ENCODE peak calls at places on chromosome 3, in seven cellular contexts. Q is colonic mucosa, T is GM06990, L is psoas muscle, R is hepatocyte, I is fibroblast of lung, S is AG10803. X is an unnamed sample.

GRCh38 chr3:193620650-193621049 is 27.6 kb downstream of the OPA1 start:
- DNase-seq in I (peak; percentile 67), S (peak; percentile 34), Q (no peak), T (peak; percentile 22), L (no peak), R (no peak), X (peak; percentile 55)

GRCh38 chr3:129745253-129745652 is 138.8 kb upstream of the PLXND1 start:
- DNase-seq in L (no peak), S (peak; percentile 78), Q (peak; percentile 21), R (peak; percentile 40), I (peak; percentile 81), T (no peak), X (peak; percentile 16)

GRCh38 chr3:147702499-147702898 is 293.3 kb downstream of the ZIC1 start:
- DNase-seq in T (no peak), S (no peak), I (peak; percentile 34), Q (no peak), L (no peak), R (no peak), X (peak; percentile 5)

GRCh38 chr3:157436583-157437300 is at the start of gene PTX3:
- DNase-seq in R (peak; percentile 56), L (no peak), S (peak; percentile 90), T (no peak), I (peak; percentile 99), Q (peak; percentile 30), X (peak; percentile 95)

GRCh38 chr3:33062814-33063346 is 34.1 kb downstream of the GLB1 start:
- DNase-seq in I (no peak), R (no peak), S (no peak), L (no peak), Q (no peak), T (no peak), X (no peak)

GRCh38 chr3:174146008-174146407 is 713.1 kb upstream of the NAALADL2 start:
- DNase-seq in L (no peak), R (no peak), S (no peak), I (no peak), Q (no peak), T (no peak), X (no peak)

GRCh38 chr3:14280326-14280725 is 101.7 kb downstream of the LSM3 start:
- DNase-seq in I (no peak), Q (no peak), L (no peak), R (no peak), T (no peak), S (no peak), X (no peak)

GRCh38 chr3:58994746-58995330 is 55.0 kb downstream of the CFAP20DC start:
- DNase-seq in I (peak; percentile 83), T (no peak), Q (peak; percentile 67), L (no peak), S (peak; percentile 67), R (peak; percentile 81), X (peak; percentile 85)

GRCh38 chr3:127011270-127011992 is 28.5 kb downstream of the PLXNA1 start:
- DNase-seq in Q (no peak), I (peak; percentile 84), S (peak; percentile 90), L (peak; percentile 78), T (no peak), R (no peak), X (peak; percentile 85)

GRCh38 chr3:160612386-160613115 is 47.2 kb upstream of the KPNA4 start:
- DNase-seq in Q (no peak), L (no peak), R (no peak), T (no peak), I (no peak), S (no peak), X (no peak)

GRCh38 chr3:28700728-28701127 is 352.1 kb upstream of the AZI2 start:
- DNase-seq in S (no peak), L (no peak), T (no peak), I (no peak), Q (no peak), R (no peak), X (no peak)

GRCh38 chr3:158159714-158160113 is 49.8 kb downstream of the RSRC1 start:
- DNase-seq in T (no peak), S (no peak), I (no peak), L (no peak), R (no peak), Q (no peak), X (no peak)

GRCh38 chr3:196216081-196216564 is at the start of gene SLC51A:
- DNase-seq in L (no peak), R (no peak), S (no peak), I (no peak), T (no peak), Q (peak; percentile 71), X (no peak)

GRCh38 chr3:138624518-138624917 is 15.9 kb downstream of the FAIM start:
- DNase-seq in S (no peak), T (no peak), L (no peak), I (no peak), Q (no peak), R (no peak), X (no peak)

GRCh38 chr3:188197388-188197847 is 43.5 kb downstream of the LPP start:
- DNase-seq in I (no peak), Q (no peak), S (no peak), R (no peak), T (peak; percentile 13), L (no peak), X (no peak)

GRCh38 chr3:160793853-160794252 is 37.8 kb downstream of the PPM1L start:
- DNase-seq in S (no peak), R (no peak), Q (no peak), T (no peak), I (no peak), L (no peak), X (no peak)

GRCh38 chr3:134854285-134854684 is 59.2 kb downstream of the EPHB1 start:
- DNase-seq in R (peak; percentile 20), Q (no peak), I (no peak), T (no peak), L (peak; percentile 75), S (no peak), X (no peak)

GRCh38 chr3:119257654-119258410 is 17.2 kb upstream of the B4GALT4 start:
- DNase-seq in I (peak; percentile 78), T (no peak), L (no peak), Q (peak; percentile 59), S (peak; percentile 37), R (no peak), X (peak; percentile 53)

GRCh38 chr3:3765661-3766060 is 33.6 kb upstream of the LRRN1 start:
- DNase-seq in Q (no peak), R (no peak), L (no peak), S (no peak), I (no peak), T (no peak), X (no peak)

GRCh38 chr3:72177075-72178050 is 392.4 kb upstream of the PROK2 start:
- DNase-seq in Q (peak; percentile 28), L (peak; percentile 61), T (peak; percentile 84), S (peak; percentile 74), I (peak; percentile 74), R (peak; percentile 43), X (peak; percentile 76)

GRCh38 chr3:57808961-57809608 is 53.0 kb downstream of the SLMAP start:
- DNase-seq in S (no peak), R (no peak), I (no peak), T (no peak), Q (no peak), L (no peak), X (no peak)

GRCh38 chr3:54874816-54875556 is 52.9 kb downstream of the LRTM1 start:
- DNase-seq in T (no peak), L (no peak), I (no peak), Q (no peak), R (no peak), S (peak; percentile 41), X (no peak)

DNA sequence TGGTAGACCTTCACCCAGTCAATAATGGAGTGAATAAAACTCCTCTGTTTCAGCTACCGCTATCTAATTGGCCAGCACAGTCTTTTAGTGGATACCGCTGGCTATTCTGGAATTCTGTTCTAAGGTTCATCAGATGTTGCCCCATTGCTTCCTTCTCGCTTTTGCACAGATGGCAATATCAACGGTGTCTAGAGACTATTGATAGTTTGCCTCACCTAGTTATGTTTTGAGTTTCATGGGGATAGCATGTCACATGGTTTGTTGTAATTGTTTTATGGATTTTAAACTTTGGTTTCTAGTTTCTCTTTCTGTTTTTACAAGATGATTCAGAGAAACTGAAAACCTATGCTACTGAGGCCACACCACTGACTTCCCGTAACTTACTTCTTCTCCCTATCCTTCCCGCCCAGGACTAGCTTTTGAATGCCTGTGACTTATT is 2.0 kb downstream of the XRN1 start:
- DNase-seq in L (no peak), I (peak; percentile 50), T (peak; percentile 25), R (peak; percentile 27), Q (peak; percentile 47), S (peak; percentile 9), X (peak; percentile 49)
- H3K4me3 ChIP-seq in L (peak overlapping the region; percentile 98), I (peak overlapping the region; percentile 77), T (peak overlapping the region; percentile 87), R (peak overlapping the region; percentile 67), Q (peak overlapping the region; percentile 80), S (peak overlapping the region; percentile 28), X (peak overlapping the region; percentile 11)

GRCh38 chr3:132535575-132536441 is 61.3 kb upstream of the ACKR4 start:
- DNase-seq in S (peak; percentile 90), R (peak; percentile 85), L (no peak), T (no peak), Q (peak; percentile 54), I (peak; percentile 92), X (peak; percentile 94)
- TF ChIP-seq CTCF in S (peak; percentile 69), R (peak; percentile 78), L (peak; percentile 72), T (peak; percentile 46), Q (peak; percentile 63), I (peak; percentile 55), X (peak; percentile 53)

GRCh38 chr3:73510784-73511183 is 114.0 kb downstream of the PDZRN3 start:
- DNase-seq in Q (no peak), T (no peak), I (no peak), R (no peak), L (no peak), S (no peak), X (no peak)

GRCh38 chr3:73509812-73510211 is 114.9 kb downstream of the PDZRN3 start:
- DNase-seq in I (peak; percentile 50), T (no peak), S (peak; percentile 51), L (no peak), R (no peak), Q (no peak), X (no peak)

GRCh38 chr3:73508330-73508954 is 116.3 kb downstream of the PDZRN3 start:
- DNase-seq in S (peak; percentile 75), Q (peak; percentile 80), L (no peak), I (peak; percentile 84), T (no peak), R (peak; percentile 89), X (peak; percentile 82)

GRCh38 chr3:73510298-73510697 is 114.4 kb downstream of the PDZRN3 start:
- DNase-seq in L (no peak), R (no peak), T (no peak), S (no peak), I (no peak), Q (no peak), X (no peak)

GRCh38 chr3:73509066-73509465 is 115.7 kb downstream of the PDZRN3 start:
- DNase-seq in R (no peak), Q (no peak), S (no peak), L (no peak), T (no peak), I (no peak), X (no peak)
- H3K4me3 ChIP-seq in R (no peak overlapping the region), Q (no peak overlapping the region), S (no peak overlapping the region), L (no peak overlapping the region), T (no peak overlapping the region), I (no peak overlapping the region), X (no peak overlapping the region)

DNA sequence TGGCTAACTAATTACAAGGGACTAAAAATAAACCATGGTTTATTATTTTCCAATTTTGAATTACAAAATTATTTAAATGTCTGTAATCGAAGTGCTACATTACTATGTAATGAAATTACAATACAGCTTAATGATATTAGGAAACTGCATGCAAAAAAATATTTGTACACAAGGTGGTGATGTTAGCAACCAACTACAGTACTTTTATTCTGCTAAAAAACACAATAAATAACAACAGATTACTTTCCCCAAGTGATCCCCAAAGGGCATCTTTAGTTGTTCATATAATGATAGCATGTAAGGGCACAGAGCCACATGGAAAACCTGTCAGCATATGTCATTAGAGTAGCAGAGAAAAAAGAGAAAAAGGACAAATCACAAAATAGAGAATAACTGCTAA is 147.5 kb upstream of the SOX2 start:
- DNase-seq in Q (no peak), S (no peak), I (no peak), L (no peak), R (no peak), T (no peak), X (peak; percentile 1)
- TF ChIP-seq CTCF in Q (no peak), S (no peak), I (no peak), L (no peak), R (no peak), T (no peak), X (peak; percentile 12)